ENCODE peak calls at places on chromosomes 6 and 20, in seven cellular contexts. One of them, this sample, is unnamed.

GRCh38 chr20:17570347-17571152 is 675 bp downstream of the DSTN start:
- DNase-seq in heart right ventricle: peak
- DNase-seq in gastrocnemius medialis: peak
- DNase-seq in tibial artery: peak
- DNase-seq in right atrium auricular region: no peak
- DNase-seq in HAP-1: peak
- DNase-seq in PC-9: peak
- DNase-seq in this sample: no peak

GRCh38 chr6:101516553-101516952 is 123.0 kb downstream of the GRIK2 start:
- DNase-seq in gastrocnemius medialis: no peak
- DNase-seq in tibial artery: no peak
- DNase-seq in HAP-1: no peak
- DNase-seq in heart right ventricle: no peak
- DNase-seq in PC-9: no peak
- DNase-seq in right atrium auricular region: no peak
- DNase-seq in this sample: no peak

GRCh38 chr6:16472349-16473069 is 234.1 kb downstream of the GMPR start:
- DNase-seq in right atrium auricular region: no peak
- DNase-seq in HAP-1: no peak
- DNase-seq in PC-9: no peak
- DNase-seq in gastrocnemius medialis: no peak
- DNase-seq in tibial artery: no peak
- DNase-seq in heart right ventricle: no peak
- DNase-seq in this sample: no peak

GRCh38 chr20:53891306-53891894 is 179.0 kb downstream of the BCAS1 start:
- DNase-seq in PC-9: no peak
- DNase-seq in HAP-1: no peak
- DNase-seq in heart right ventricle: no peak
- DNase-seq in right atrium auricular region: no peak
- DNase-seq in gastrocnemius medialis: no peak
- DNase-seq in tibial artery: peak
- DNase-seq in this sample: no peak

GRCh38 chr6:83431545-83432165 is 804 bp upstream of the ME1 start:
- DNase-seq in heart right ventricle: no peak
- DNase-seq in HAP-1: peak
- DNase-seq in gastrocnemius medialis: no peak
- DNase-seq in right atrium auricular region: no peak
- DNase-seq in PC-9: peak
- DNase-seq in tibial artery: no peak
- DNase-seq in this sample: peak

GRCh38 chr6:168137024-168137423 is 58.0 kb upstream of the FRMD1 start:
- DNase-seq in gastrocnemius medialis: no peak
- DNase-seq in PC-9: no peak
- DNase-seq in tibial artery: no peak
- DNase-seq in heart right ventricle: no peak
- DNase-seq in HAP-1: no peak
- DNase-seq in right atrium auricular region: peak
- DNase-seq in this sample: no peak

GRCh38 chr20:49320460-49320859 is 42.6 kb upstream of the ZNFX1 start:
- DNase-seq in HAP-1: peak
- DNase-seq in PC-9: peak
- DNase-seq in gastrocnemius medialis: no peak
- DNase-seq in right atrium auricular region: no peak
- DNase-seq in heart right ventricle: no peak
- DNase-seq in tibial artery: no peak
- DNase-seq in this sample: no peak

GRCh38 chr6:104252276-104252675 is 607.4 kb downstream of the HACE1 start:
- DNase-seq in heart right ventricle: no peak
- DNase-seq in gastrocnemius medialis: no peak
- DNase-seq in HAP-1: no peak
- DNase-seq in PC-9: no peak
- DNase-seq in tibial artery: no peak
- DNase-seq in right atrium auricular region: no peak
- DNase-seq in this sample: no peak

GRCh38 chr6:88547768-88548167 is 381.6 kb upstream of the CNR1 start:
- DNase-seq in PC-9: no peak
- DNase-seq in tibial artery: no peak
- DNase-seq in heart right ventricle: no peak
- DNase-seq in HAP-1: no peak
- DNase-seq in right atrium auricular region: no peak
- DNase-seq in gastrocnemius medialis: no peak
- DNase-seq in this sample: no peak

GRCh38 chr20:45987108-45987780 is 15.2 kb upstream of the ZNF335 start:
- DNase-seq in heart right ventricle: peak
- DNase-seq in tibial artery: no peak
- DNase-seq in gastrocnemius medialis: peak
- DNase-seq in HAP-1: peak
- DNase-seq in right atrium auricular region: no peak
- DNase-seq in PC-9: peak
- DNase-seq in this sample: peak

GRCh38 chr6:81894286-81894685 is 141.8 kb upstream of the TENT5A start:
- DNase-seq in HAP-1: no peak
- DNase-seq in right atrium auricular region: no peak
- DNase-seq in tibial artery: no peak
- DNase-seq in heart right ventricle: no peak
- DNase-seq in PC-9: no peak
- DNase-seq in gastrocnemius medialis: no peak
- DNase-seq in this sample: no peak

GRCh38 chr20:33811763-33812672 is 870 bp downstream of the CHMP4B start:
- DNase-seq in PC-9: peak
- DNase-seq in heart right ventricle: peak
- DNase-seq in tibial artery: peak
- DNase-seq in gastrocnemius medialis: peak
- DNase-seq in right atrium auricular region: peak
- DNase-seq in HAP-1: peak
- DNase-seq in this sample: peak

GRCh38 chr6:108406943-108407342 is 112.1 kb downstream of the AFG1L start:
- DNase-seq in gastrocnemius medialis: no peak
- DNase-seq in HAP-1: no peak
- DNase-seq in heart right ventricle: no peak
- DNase-seq in tibial artery: no peak
- DNase-seq in right atrium auricular region: no peak
- DNase-seq in PC-9: no peak
- DNase-seq in this sample: no peak

GRCh38 chr6:170186006-170186908 is 104.6 kb downstream of the DLL1 start:
- DNase-seq in heart right ventricle: no peak
- DNase-seq in HAP-1: peak
- DNase-seq in gastrocnemius medialis: no peak
- DNase-seq in tibial artery: no peak
- DNase-seq in PC-9: no peak
- DNase-seq in right atrium auricular region: no peak
- DNase-seq in this sample: no peak

GRCh38 chr6:37622639-37623038 is 75.0 kb downstream of the MDGA1 start:
- DNase-seq in right atrium auricular region: no peak
- DNase-seq in heart right ventricle: no peak
- DNase-seq in tibial artery: no peak
- DNase-seq in HAP-1: no peak
- DNase-seq in gastrocnemius medialis: no peak
- DNase-seq in PC-9: no peak
- DNase-seq in this sample: no peak

GRCh38 chr6:78909391-78909790 is 42.0 kb downstream of the IRAK1BP1 start:
- DNase-seq in heart right ventricle: no peak
- DNase-seq in tibial artery: no peak
- DNase-seq in HAP-1: no peak
- DNase-seq in gastrocnemius medialis: no peak
- DNase-seq in PC-9: no peak
- DNase-seq in right atrium auricular region: no peak
- DNase-seq in this sample: no peak

GRCh38 chr6:128655978-128656498 is 135.6 kb upstream of the PTPRK start:
- DNase-seq in heart right ventricle: no peak
- DNase-seq in right atrium auricular region: no peak
- DNase-seq in tibial artery: no peak
- DNase-seq in gastrocnemius medialis: no peak
- DNase-seq in HAP-1: no peak
- DNase-seq in PC-9: peak
- DNase-seq in this sample: no peak

GRCh38 chr6:100803264-100803663 is 77.9 kb downstream of the ASCC3 start:
- DNase-seq in tibial artery: no peak
- DNase-seq in heart right ventricle: no peak
- DNase-seq in gastrocnemius medialis: no peak
- DNase-seq in HAP-1: no peak
- DNase-seq in right atrium auricular region: no peak
- DNase-seq in PC-9: no peak
- DNase-seq in this sample: no peak

GRCh38 chr6:3001773-3002293 is 2.1 kb downstream of the NQO2 start:
- DNase-seq in HAP-1: peak
- DNase-seq in right atrium auricular region: no peak
- DNase-seq in heart right ventricle: no peak
- DNase-seq in tibial artery: no peak
- DNase-seq in PC-9: no peak
- DNase-seq in gastrocnemius medialis: peak
- DNase-seq in this sample: no peak

GRCh38 chr6:5634525-5634924 is 372.2 kb downstream of the NRN1 start:
- DNase-seq in right atrium auricular region: no peak
- DNase-seq in heart right ventricle: no peak
- DNase-seq in PC-9: no peak
- DNase-seq in gastrocnemius medialis: peak
- DNase-seq in tibial artery: no peak
- DNase-seq in HAP-1: no peak
- DNase-seq in this sample: no peak

DNA sequence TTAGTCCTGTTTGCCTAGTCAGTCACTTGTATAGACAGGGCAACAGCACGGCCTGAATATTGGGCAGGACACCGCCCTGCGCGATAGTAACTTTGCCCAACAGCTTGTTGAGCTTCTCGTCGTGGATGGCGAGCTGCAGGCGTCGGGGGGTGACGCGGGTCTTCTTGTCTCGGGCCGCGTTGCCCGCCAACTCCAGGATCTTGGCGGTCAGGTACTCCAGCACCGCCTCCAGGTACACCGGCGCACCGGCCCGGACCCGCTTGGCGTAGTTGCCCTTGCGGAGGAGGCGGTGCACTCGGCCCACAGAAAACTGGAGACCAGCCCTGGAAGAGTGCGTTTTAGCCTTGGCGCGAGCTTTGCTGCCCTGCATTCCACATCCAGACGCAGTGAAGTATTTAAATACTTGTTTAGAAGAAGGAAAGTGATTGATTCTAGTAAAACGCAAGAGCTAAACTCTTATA is 92.8 kb upstream of the BTN3A2 start:
- DNase-seq in right atrium auricular region: peak
- DNase-seq in PC-9: peak
- DNase-seq in HAP-1: peak
- DNase-seq in tibial artery: peak
- DNase-seq in heart right ventricle: peak
- DNase-seq in gastrocnemius medialis: no peak
- DNase-seq in this sample: peak
- H3K4me3 ChIP-seq in right atrium auricular region: peak
- H3K4me3 ChIP-seq in PC-9: peak
- H3K4me3 ChIP-seq in HAP-1: peak
- H3K4me3 ChIP-seq in tibial artery: peak
- H3K4me3 ChIP-seq in heart right ventricle: peak
- H3K4me3 ChIP-seq in gastrocnemius medialis: peak
- H3K4me3 ChIP-seq in this sample: peak

GRCh38 chr20:32190608-32191415 is 16.7 kb downstream of the PLAGL2 start:
- DNase-seq in right atrium auricular region: no peak
- DNase-seq in gastrocnemius medialis: no peak
- DNase-seq in tibial artery: peak
- DNase-seq in HAP-1: no peak
- DNase-seq in heart right ventricle: no peak
- DNase-seq in PC-9: no peak
- DNase-seq in this sample: no peak
- H3K4me3 ChIP-seq in right atrium auricular region: peak
- H3K4me3 ChIP-seq in gastrocnemius medialis: peak
- H3K4me3 ChIP-seq in tibial artery: peak
- H3K4me3 ChIP-seq in HAP-1: no peak
- H3K4me3 ChIP-seq in heart right ventricle: peak
- H3K4me3 ChIP-seq in PC-9: no peak
- H3K4me3 ChIP-seq in this sample: peak

GRCh38 chr20:24106155-24106800 is 117.7 kb upstream of the GGTLC1 start:
- DNase-seq in PC-9: no peak
- DNase-seq in tibial artery: no peak
- DNase-seq in gastrocnemius medialis: no peak
- DNase-seq in heart right ventricle: no peak
- DNase-seq in HAP-1: no peak
- DNase-seq in right atrium auricular region: no peak
- DNase-seq in this sample: no peak
- H3K4me3 ChIP-seq in PC-9: peak
- H3K4me3 ChIP-seq in tibial artery: no peak
- H3K4me3 ChIP-seq in gastrocnemius medialis: no peak
- H3K4me3 ChIP-seq in heart right ventricle: no peak
- H3K4me3 ChIP-seq in HAP-1: no peak
- H3K4me3 ChIP-seq in right atrium auricular region: no peak
- H3K4me3 ChIP-seq in this sample: no peak

GRCh38 chr6:43248107-43248506 is 4.8 kb downstream of the TTBK1 start:
- DNase-seq in HAP-1: no peak
- DNase-seq in right atrium auricular region: no peak
- DNase-seq in tibial artery: no peak
- DNase-seq in PC-9: no peak
- DNase-seq in heart right ventricle: no peak
- DNase-seq in gastrocnemius medialis: no peak
- DNase-seq in this sample: no peak

GRCh38 chr6:43248791-43249190 is 5.5 kb downstream of the TTBK1 start:
- DNase-seq in heart right ventricle: no peak
- DNase-seq in HAP-1: no peak
- DNase-seq in right atrium auricular region: no peak
- DNase-seq in tibial artery: no peak
- DNase-seq in gastrocnemius medialis: no peak
- DNase-seq in PC-9: no peak
- DNase-seq in this sample: no peak

GRCh38 chr6:43246301-43247114 is 3.2 kb downstream of the TTBK1 start:
- DNase-seq in HAP-1: peak
- DNase-seq in heart right ventricle: peak
- DNase-seq in right atrium auricular region: no peak
- DNase-seq in PC-9: peak
- DNase-seq in tibial artery: peak
- DNase-seq in gastrocnemius medialis: peak
- DNase-seq in this sample: peak

GRCh38 chr6:43243649-43244321 is 504 bp downstream of the TTBK1 start:
- DNase-seq in right atrium auricular region: no peak
- DNase-seq in tibial artery: no peak
- DNase-seq in heart right ventricle: no peak
- DNase-seq in HAP-1: no peak
- DNase-seq in PC-9: no peak
- DNase-seq in gastrocnemius medialis: no peak
- DNase-seq in this sample: no peak

DNA sequence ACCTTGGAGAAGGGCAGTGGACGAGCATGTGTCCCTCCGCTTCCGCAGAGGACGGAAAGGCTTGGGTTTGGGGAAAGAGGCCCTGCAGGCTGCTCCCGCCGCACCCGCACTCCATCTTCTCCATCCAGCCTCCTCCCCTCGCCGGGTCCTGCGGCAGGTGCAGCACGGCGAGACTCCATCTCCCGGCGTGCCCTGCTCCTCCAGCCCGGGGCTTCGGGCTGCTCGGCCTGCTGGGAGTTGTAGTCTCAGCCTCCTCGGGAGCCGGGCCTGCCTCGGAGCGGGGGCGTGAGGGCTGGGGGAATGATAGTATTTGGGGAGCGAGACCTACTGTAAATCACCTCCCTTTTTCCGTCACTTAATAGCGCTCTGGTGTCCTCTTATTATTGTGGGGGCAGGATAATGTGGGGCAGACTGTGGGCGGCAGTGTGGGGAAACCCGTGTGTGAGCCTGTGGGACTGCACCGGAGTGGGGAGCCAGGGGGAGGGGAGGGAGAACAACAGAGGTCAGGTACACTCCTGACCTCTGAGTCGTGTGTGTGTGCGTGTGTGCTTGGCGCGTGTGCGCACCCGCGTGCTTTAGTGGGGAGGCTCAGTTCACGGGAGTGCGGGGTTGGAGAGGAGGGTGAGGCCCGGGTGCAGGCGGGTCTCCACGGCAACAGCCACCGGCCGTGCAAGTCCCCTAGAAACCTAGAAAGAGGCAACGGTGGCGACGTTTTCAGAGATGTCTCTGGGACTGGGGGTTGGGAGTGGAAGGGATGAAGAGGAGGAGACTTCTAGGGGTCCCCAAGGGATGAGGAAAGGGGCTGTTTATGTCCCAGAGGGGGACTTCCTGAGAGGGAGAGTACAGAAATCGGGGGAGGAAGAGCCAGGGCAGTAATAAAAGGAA is 4.1 kb downstream of the TTBK1 start:
- DNase-seq in gastrocnemius medialis: peak
- DNase-seq in PC-9: peak
- DNase-seq in tibial artery: peak
- DNase-seq in HAP-1: peak
- DNase-seq in heart right ventricle: peak
- DNase-seq in right atrium auricular region: peak
- DNase-seq in this sample: peak
- H3K4me3 ChIP-seq in gastrocnemius medialis: peak
- H3K4me3 ChIP-seq in PC-9: peak
- H3K4me3 ChIP-seq in tibial artery: peak
- H3K4me3 ChIP-seq in HAP-1: peak
- H3K4me3 ChIP-seq in heart right ventricle: peak
- H3K4me3 ChIP-seq in right atrium auricular region: peak
- H3K4me3 ChIP-seq in this sample: peak